ENCODE peak calls at places on chromosomes 5 and 9, in seven cellular contexts. J is lower leg skin; A is left lung; V is fibroblast of pulmonary artery; K is AG09319; F is activated CD8-positive, alpha-beta T cell treated with anti-CD3 and anti-CD28 coated beads for 36 hours; W is WTC11. X is an unnamed sample.
A peak's percentile ranks its signal among the peaks of the same experiment; 100 is the strongest.

GRCh38 chr5:57408714-57409113 is 73.9 kb downstream of the ACTBL2 start:
- DNase-seq in A (no peak), K (peak; percentile 29), V (peak; percentile 81), F (no peak), J (no peak), W (no peak), X (no peak)

GRCh38 chr5:16807475-16807874 is 128.6 kb downstream of the MYO10 start:
- DNase-seq in K (no peak), W (no peak), J (no peak), V (peak; percentile 50), F (no peak), A (no peak), X (no peak)

GRCh38 chr9:37992924-37993349 is 76.1 kb downstream of the SHB start:
- DNase-seq in F (no peak), A (no peak), W (no peak), K (no peak), V (no peak), J (no peak), X (no peak)

GRCh38 chr9:137365056-137365455 is 57.9 kb downstream of the EXD3 start:
- DNase-seq in F (no peak), K (no peak), W (peak; percentile 2), J (peak; percentile 63), V (no peak), A (no peak), X (no peak)

GRCh38 chr9:26369096-26369495 is 523.5 kb downstream of the CAAP1 start:
- DNase-seq in V (no peak), F (no peak), W (no peak), J (no peak), A (no peak), K (peak; percentile 16), X (no peak)

GRCh38 chr5:89120719-89121118 is 237.7 kb upstream of the MEF2C start:
- DNase-seq in K (no peak), A (no peak), F (no peak), V (peak; percentile 13), W (no peak), J (no peak), X (no peak)

GRCh38 chr9:137605146-137606004 is at the start of gene ARRDC1:
- DNase-seq in V (peak; percentile 90), A (peak; percentile 99), W (peak; percentile 87), J (peak; percentile 98), K (peak; percentile 80), F (peak; percentile 93), X (peak; percentile 100)

GRCh38 chr5:78920604-78921003 is 64.5 kb downstream of the ARSB start:
- DNase-seq in F (no peak), K (no peak), W (no peak), J (no peak), A (no peak), V (peak; percentile 72), X (no peak)

GRCh38 chr9:91841591-91841990 is 108.4 kb downstream of the ROR2 start:
- DNase-seq in F (no peak), V (no peak), W (no peak), A (no peak), K (no peak), J (no peak), X (no peak)

GRCh38 chr5:107570805-107571531 is 99.8 kb downstream of the EFNA5 start:
- DNase-seq in J (no peak), K (no peak), A (peak; percentile 58), V (peak; percentile 30), F (peak; percentile 63), W (peak; percentile 28), X (peak; percentile 52)

GRCh38 chr9:136539427-136540412 is 6.1 kb downstream of the NOTCH1 start:
- DNase-seq in W (peak; percentile 64), J (peak; percentile 98), K (no peak), V (peak; percentile 72), F (peak; percentile 98), A (peak; percentile 99), X (peak; percentile 89)

GRCh38 chr9:98890256-98890655 is 53.5 kb upstream of the COL15A1 start:
- DNase-seq in K (no peak), V (no peak), J (peak; percentile 82), F (no peak), A (no peak), W (no peak), X (no peak)

GRCh38 chr5:37248387-37248969 is 698 bp downstream of the CPLANE1 start:
- DNase-seq in W (no peak), J (no peak), K (no peak), A (no peak), V (peak; percentile 22), F (peak; percentile 30), X (no peak)

GRCh38 chr9:4371108-4371507 is 71.2 kb upstream of the GLIS3 start:
- DNase-seq in A (no peak), F (no peak), W (no peak), J (no peak), K (peak; percentile 44), V (peak; percentile 83), X (no peak)

GRCh38 chr5:27911216-27911615 is 872.8 kb upstream of the CDH9 start:
- DNase-seq in F (no peak), V (peak; percentile 44), K (no peak), W (no peak), J (no peak), A (no peak), X (no peak)

GRCh38 chr5:98556707-98557106 is 216.8 kb upstream of the RGMB start:
- DNase-seq in K (no peak), W (no peak), F (no peak), V (no peak), A (no peak), J (no peak), X (no peak)

GRCh38 chr5:61362796-61363364 is 30.8 kb downstream of the ZSWIM6 start:
- DNase-seq in J (no peak), F (peak; percentile 25), V (peak; percentile 14), W (peak; percentile 37), K (no peak), A (no peak), X (no peak)

GRCh38 chr5:169222934-169223594 is 77.9 kb downstream of the SLIT3 start:
- DNase-seq in A (no peak), J (no peak), V (no peak), K (no peak), W (no peak), F (no peak), X (no peak)

GRCh38 chr5:60779431-60779830 is 64.6 kb downstream of the ELOVL7 start:
- DNase-seq in F (no peak), K (no peak), V (no peak), J (no peak), W (peak; percentile 73), A (no peak), X (no peak)

GRCh38 chr9:31336391-31336790 is 1048.1 kb upstream of the ACO1 start:
- DNase-seq in A (no peak), K (no peak), F (no peak), J (no peak), W (no peak), V (no peak), X (no peak)

GRCh38 chr9:137828527-137829259 is 48.9 kb upstream of the CACNA1B start:
- DNase-seq in A (no peak), F (peak; percentile 37), V (peak; percentile 21), W (peak; percentile 77), J (no peak), K (no peak), X (no peak)

GRCh38 chr5:91296691-91297143 is 86.4 kb downstream of the ARRDC3 start:
- DNase-seq in A (peak; percentile 86), V (no peak), J (peak; percentile 97), W (no peak), K (peak; percentile 76), F (no peak), X (no peak)

GRCh38 chr9:89888677-89889076 is 283.9 kb downstream of the GADD45G start:
- DNase-seq in V (no peak), K (no peak), W (no peak), A (no peak), F (no peak), J (peak; percentile 65), X (no peak)

GRCh38 chr5:110104048-110104725 is 414.5 kb downstream of the MAN2A1 start:
- DNase-seq in A (peak; percentile 21), F (peak; percentile 23), J (no peak), W (no peak), V (no peak), K (no peak), X (no peak)

GRCh38 chr9:126932871-126933321 is 18.3 kb downstream of the RALGPS1 start:
- DNase-seq in F (no peak), J (no peak), V (no peak), W (peak; percentile 48), K (no peak), A (no peak), X (no peak)
- TF ChIP-seq CTCF in F (no peak), J (no peak), V (no peak), W (no peak), K (no peak), A (no peak), X (no peak)

GRCh38 chr5:131563434-131564228 is 71.4 kb downstream of the RAPGEF6 start:
- DNase-seq in W (no peak), K (no peak), A (no peak), J (no peak), V (no peak), F (no peak), X (no peak)
- TF ChIP-seq CTCF in W (no peak), K (no peak), A (no peak), J (no peak), V (no peak), F (no peak), X (no peak)

GRCh38 chr9:117247271-117247670 is 167.6 kb downstream of the ASTN2 start:
- DNase-seq in V (no peak), A (no peak), K (no peak), W (no peak), F (no peak), J (no peak), X (peak; percentile 4)
- TF ChIP-seq CTCF in V (peak; percentile 16), A (no peak), K (no peak), W (peak; percentile 16), F (no peak), J (no peak), X (peak; percentile 31)

DNA sequence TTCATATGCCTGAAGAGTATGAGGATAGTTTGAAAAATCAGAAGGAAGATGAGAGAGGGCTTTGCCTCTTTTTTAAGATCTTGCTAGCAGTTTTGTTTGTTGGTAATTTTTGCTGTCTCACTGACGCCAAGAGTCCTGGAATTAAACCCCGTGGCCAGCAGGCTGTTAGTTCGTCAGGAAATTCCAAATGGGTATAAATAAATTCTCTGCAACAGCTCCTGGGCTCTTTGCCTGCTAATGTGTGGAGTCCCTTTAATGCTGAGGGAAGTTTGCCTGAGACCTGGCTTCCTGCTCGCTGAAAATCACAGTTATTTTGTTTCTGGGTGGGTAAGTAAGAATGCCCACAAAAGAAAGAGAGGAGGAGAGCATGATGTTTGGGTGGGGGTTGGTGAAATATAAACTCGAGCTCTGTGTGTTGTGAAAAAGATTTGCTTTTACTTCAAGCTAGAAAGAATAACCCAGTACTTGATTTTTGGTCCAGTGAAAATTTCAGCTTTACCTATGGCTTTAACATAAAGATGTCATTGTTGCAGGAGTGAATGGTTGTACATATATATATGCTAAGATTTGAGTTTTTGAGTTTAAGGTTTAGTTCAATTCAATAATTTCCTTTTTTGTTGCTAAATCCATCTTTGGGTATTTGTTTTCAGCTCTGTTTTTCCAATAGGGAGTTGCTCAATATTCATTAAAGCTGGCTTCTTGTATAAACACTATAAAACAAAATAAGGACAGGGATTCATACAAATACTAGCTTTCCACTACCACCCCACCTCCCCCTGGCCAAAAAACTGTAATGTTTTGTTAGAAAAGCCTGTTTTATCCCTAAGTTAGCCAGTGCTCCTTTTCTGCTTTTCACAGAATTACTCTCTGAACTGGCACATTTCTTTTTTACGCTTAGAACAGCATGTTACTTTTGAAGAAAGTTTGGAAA is 147.8 kb upstream of the DMRT1 start:
- DNase-seq in J (no peak), V (peak; percentile 86), W (no peak), F (no peak), K (no peak), A (no peak), X (no peak)
- TF ChIP-seq CTCF in J (no peak), V (no peak), W (no peak), F (no peak), K (no peak), A (no peak), X (no peak)

X was measured in GM13976.